ENCODE peak calls at places on chromosome 1, in four cellular contexts. I is esophagus muscularis mucosa, O is Calu3, W is tibial nerve. U is an unnamed sample.

GRCh38 chr1:170840371-170840770 is 95.0 kb upstream of the MROH9 start:
- DNase-seq in I (no peak), O (no peak), W (no peak), U (no peak)

GRCh38 chr1:9823693-9823942 is 147 bp downstream of the CLSTN1 start:
- DNase-seq in I (no peak), O (no peak), W (no peak), U (no peak)

GRCh38 chr1:163709636-163710035 is 387.9 kb downstream of the NUF2 start:
- DNase-seq in I (no peak), O (no peak), W (no peak), U (no peak)

GRCh38 chr1:9382923-9383491 is 90.3 kb downstream of the SPSB1 start:
- DNase-seq in I (no peak), O (no peak), W (no peak), U (no peak)

GRCh38 chr1:52531473-52531872 is 21.4 kb downstream of the TUT4 start:
- DNase-seq in I (no peak), O (no peak), W (no peak), U (no peak)

GRCh38 chr1:185442065-185442464 is 125.0 kb upstream of the IVNS1ABP start:
- DNase-seq in I (no peak), O (no peak), W (no peak), U (no peak)

GRCh38 chr1:214850432-214851010 is 232.0 kb upstream of the KCNK2 start:
- DNase-seq in I (no peak), O (no peak), W (no peak), U (no peak)

GRCh38 chr1:234199476-234200127 is 173.7 kb upstream of the COA6 start:
- DNase-seq in I (no peak), O (no peak), W (no peak), U (no peak)

GRCh38 chr1:5140136-5140535 is 485.7 kb downstream of the AJAP1 start:
- DNase-seq in I (no peak), O (no peak), W (no peak), U (no peak)

GRCh38 chr1:83102630-83103071 is 896.3 kb downstream of the TTLL7 start:
- DNase-seq in I (no peak), O (peak; percentile 35), W (no peak), U (no peak)

DNA sequence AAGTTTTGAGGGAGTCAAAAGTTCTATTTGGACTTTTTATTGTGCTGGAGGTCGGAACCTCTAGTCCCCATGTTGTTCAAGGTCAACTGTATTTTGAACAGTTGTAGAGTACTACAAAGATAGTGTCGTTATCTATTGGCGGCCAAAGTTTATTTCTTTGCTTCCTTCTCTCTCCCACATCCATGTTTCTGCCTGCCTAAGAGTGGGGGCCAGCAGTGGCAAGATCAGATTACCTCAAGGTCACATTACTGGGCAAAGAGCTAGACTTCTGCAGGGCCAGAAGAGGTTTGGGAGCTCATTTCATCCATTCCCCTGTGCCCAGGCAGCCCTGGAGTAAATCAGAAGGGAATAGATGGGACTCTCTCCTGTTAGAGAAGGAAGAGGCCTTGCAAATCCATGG is 73.6 kb downstream of the PLPP3 start:
- DNase-seq in I (no peak), O (no peak), W (no peak), U (no peak)
- TF ChIP-seq CTCF in I (no peak), O (no peak), W (no peak), U (no peak)

DNA sequence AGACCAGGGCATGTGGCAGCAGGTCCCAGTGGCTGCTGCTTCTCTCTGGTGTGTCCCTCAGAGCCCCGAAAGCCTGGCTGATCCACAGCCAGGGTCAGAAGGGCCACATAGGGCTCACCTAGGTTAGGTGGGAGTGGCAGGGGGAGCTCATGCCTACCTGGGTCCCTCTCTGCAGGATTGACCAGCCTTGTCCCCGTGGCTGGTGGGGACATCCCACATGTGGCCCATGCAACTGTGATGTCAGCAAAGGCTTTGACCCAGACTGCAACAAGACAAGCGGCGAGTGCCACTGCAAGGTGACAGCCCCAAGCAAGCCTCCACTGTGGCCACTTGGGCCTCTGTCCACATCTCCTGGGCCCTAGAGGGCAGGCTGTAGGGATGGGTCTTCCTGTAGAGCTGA is 15.7 kb downstream of the CELSR2 start:
- DNase-seq in I (no peak), O (no peak), W (no peak), U (no peak)
- TF ChIP-seq CTCF in I (no peak), O (no peak), W (no peak), U (no peak)

GRCh38 chr1:36586146-36586545 is 103.4 kb upstream of the CSF3R start:
- DNase-seq in I (no peak), O (no peak), W (no peak), U (no peak)

GRCh38 chr1:36595921-36596320 is 113.2 kb upstream of the CSF3R start:
- DNase-seq in I (no peak), O (no peak), W (no peak), U (no peak)

GRCh38 chr1:36594041-36594440 is 111.3 kb upstream of the CSF3R start:
- DNase-seq in I (no peak), O (no peak), W (no peak), U (no peak)

GRCh38 chr1:36589006-36589405 is 106.3 kb upstream of the CSF3R start:
- DNase-seq in I (no peak), O (no peak), W (no peak), U (no peak)

DNA sequence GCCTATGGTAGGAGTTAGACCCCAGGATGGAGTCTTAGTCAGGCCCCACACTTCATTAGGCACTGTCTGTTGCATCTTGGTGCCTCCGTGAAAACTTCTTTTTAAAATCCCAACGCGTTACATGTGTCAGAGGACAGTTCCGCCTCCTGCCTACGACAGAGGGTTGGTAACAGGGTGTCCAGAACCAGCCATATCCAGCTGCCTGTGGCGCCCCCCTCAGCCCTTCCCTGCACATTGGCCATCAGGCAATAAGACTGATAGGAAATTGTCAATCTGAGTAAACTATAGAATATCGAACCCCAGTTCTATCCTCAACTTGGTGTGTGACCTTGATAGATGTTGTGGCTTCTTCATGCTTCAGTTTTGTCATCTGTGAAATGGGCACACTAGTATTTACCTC is 108.6 kb upstream of the CSF3R start:
- DNase-seq in I (no peak), O (no peak), W (no peak), U (no peak)
- TF ChIP-seq CTCF in I (no peak), O (no peak), W (no peak), U (no peak)

GRCh38 chr1:3471356-3472087 is 17.1 kb downstream of the ARHGEF16 start:
- DNase-seq in I (no peak), O (no peak), W (no peak), U (peak; percentile 63)

GRCh38 chr1:3470650-3471355 is 16.3 kb downstream of the ARHGEF16 start:
- DNase-seq in I (no peak), O (no peak), W (no peak), U (no peak)

GRCh38 chr1:3472906-3473305 is 18.4 kb downstream of the ARHGEF16 start:
- DNase-seq in I (no peak), O (no peak), W (no peak), U (no peak)

GRCh38 chr1:3473381-3473844 is 18.9 kb downstream of the ARHGEF16 start:
- DNase-seq in I (no peak), O (no peak), W (no peak), U (no peak)

DNA sequence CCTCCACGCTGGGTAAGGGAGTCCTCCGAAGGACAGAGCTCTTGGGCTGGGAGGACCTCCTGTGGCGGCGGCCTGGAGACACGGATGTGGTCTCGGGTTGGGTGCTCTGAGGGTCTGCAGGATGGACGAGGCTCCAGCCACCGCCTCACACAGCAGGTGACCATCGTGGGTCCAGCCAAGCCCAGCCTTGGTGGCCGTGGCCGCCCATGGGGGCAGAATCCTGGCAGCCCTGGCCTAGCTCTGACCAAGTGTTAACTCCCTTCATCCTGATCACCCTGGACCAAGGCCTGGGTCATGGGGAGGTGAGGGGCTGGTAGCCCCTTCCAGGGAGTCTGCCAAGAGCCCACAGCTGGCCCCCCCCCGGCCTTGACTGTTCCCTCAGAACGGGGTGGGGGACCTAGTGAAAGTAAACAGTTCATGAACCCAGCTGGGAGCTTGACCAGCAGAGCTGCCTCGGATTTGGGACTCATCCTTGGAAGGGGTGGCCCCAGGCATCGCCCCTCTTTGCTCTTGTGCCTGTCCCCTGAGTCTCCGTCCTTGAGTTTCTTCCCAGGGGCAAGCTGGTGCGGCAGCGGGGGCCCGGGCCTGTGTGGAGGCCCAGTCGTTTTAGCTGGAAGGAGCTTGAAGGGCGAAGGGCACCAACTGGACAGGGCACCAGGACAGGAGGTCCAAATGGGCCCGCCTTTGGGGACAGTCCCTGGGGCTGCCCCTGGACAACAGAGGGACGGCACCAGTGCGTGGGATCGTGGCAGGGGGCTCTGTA is 17.8 kb downstream of the ARHGEF16 start:
- DNase-seq in I (no peak), O (no peak), W (no peak), U (no peak)
- TF ChIP-seq CTCF in I (no peak), O (no peak), W (no peak), U (no peak)

GRCh38 chr1:110961902-110962301 is 1.8 kb downstream of the LRIF1 start:
- DNase-seq in I (no peak), O (no peak), W (no peak), U (no peak)
- TF ChIP-seq CTCF in I (no peak), O (no peak), W (no peak), U (no peak)

GRCh38 chr1:88549536-88549935 is 134.5 kb upstream of the PKN2 start:
- DNase-seq in I (no peak), O (no peak), W (no peak), U (no peak)
- TF ChIP-seq CTCF in I (peak; percentile 46), O (no peak), W (peak; percentile 41), U (peak; percentile 52)

DNA sequence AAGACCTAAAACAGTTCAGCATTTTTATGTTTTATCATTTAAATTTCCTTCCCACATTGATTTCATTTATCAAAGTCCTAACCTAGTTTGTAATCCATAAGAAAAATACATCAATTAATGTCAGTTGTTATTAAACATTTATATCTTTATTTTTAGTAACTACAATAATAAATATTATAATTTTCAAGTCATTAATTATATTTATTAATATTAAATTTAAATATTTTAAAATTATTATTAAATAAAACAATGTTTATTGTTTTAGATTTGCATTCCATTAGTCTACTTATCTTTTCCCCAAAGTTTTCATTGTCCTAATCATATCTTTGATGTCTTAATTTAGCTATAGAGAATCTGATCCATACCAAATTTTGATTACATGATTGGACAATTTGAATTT is 368.9 kb downstream of the PLA2G4A start:
- DNase-seq in I (no peak), O (no peak), W (no peak), U (no peak)
- TF ChIP-seq CTCF in I (no peak), O (no peak), W (no peak), U (no peak)